ENCODE peak calls at places on chromosome 19, in seven cellular contexts. J, T, A, D, I, H and G are unnamed samples.

GRCh38 chr19:15264061-15264932 is 32.0 kb upstream of the EPHX3 start:
- DNase-seq in J (peak; percentile 72), T (peak; percentile 59), A (peak; percentile 88), D (peak; percentile 80), I (no peak), H (peak; percentile 75), G (peak; percentile 70)

GRCh38 chr19:2254052-2254872 is 2.0 kb downstream of the JSRP1 start:
- DNase-seq in J (no peak), T (no peak), A (no peak), D (peak; percentile 49), I (no peak), H (no peak), G (no peak)

GRCh38 chr19:47155141-47155540 is 24.5 kb downstream of the SAE1 start:
- DNase-seq in J (no peak), T (peak; percentile 81), A (no peak), D (peak; percentile 52), I (no peak), H (no peak), G (no peak)

GRCh38 chr19:18473706-18474087 is 35.8 kb upstream of the ISYNA1 start:
- DNase-seq in J (no peak), T (no peak), A (no peak), D (no peak), I (no peak), H (no peak), G (no peak)

GRCh38 chr19:1157931-1158884 is 15.9 kb downstream of the SBNO2 start:
- DNase-seq in J (no peak), T (no peak), A (no peak), D (no peak), I (no peak), H (no peak), G (no peak)

GRCh38 chr19:30596813-30597399 is 224.7 kb downstream of the ZNF536 start:
- DNase-seq in J (no peak), T (no peak), A (no peak), D (no peak), I (no peak), H (no peak), G (no peak)

GRCh38 chr19:6802336-6803035 is 30.0 kb downstream of the VAV1 start:
- DNase-seq in J (peak; percentile 64), T (no peak), A (peak; percentile 81), D (no peak), I (peak; percentile 67), H (peak; percentile 29), G (peak; percentile 77)

GRCh38 chr19:18049390-18049789 is 37.3 kb downstream of the IL12RB1 start:
- DNase-seq in J (no peak), T (peak; percentile 60), A (peak; percentile 76), D (peak; percentile 59), I (peak; percentile 86), H (peak; percentile 77), G (no peak)

GRCh38 chr19:32566246-32566830 is 14.7 kb upstream of the PDCD5 start:
- DNase-seq in J (no peak), T (peak; percentile 55), A (no peak), D (no peak), I (no peak), H (no peak), G (no peak)

GRCh38 chr19:12484011-12484370 is 625 bp downstream of the ZNF709 start:
- DNase-seq in J (no peak), T (no peak), A (no peak), D (peak; percentile 9), I (no peak), H (no peak), G (no peak)
- TF ChIP-seq CTCF in J (no peak), T (no peak), A (no peak), D (no peak), I (no peak), H (no peak), G (no peak)

DNA sequence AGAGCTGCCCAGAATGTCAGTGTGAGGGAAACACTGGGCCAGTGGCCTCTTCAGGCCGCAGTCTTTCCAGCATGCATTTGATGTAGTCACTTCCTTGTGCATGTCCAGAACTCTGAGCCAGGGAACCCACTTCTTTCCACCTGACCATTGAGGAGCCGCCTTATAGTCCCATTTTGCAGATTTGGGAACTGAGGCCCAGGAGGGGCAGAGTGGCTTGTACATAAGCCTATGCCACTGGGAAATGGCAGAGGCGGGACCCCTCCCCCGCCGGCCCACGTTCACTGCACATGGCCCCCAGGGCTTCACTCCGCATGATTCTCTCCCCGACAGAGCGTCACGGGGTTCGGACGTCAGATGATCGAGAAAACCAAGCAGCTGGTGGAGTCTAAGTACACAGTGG is 5.6 kb upstream of the SPIB start:
- DNase-seq in J (no peak), T (no peak), A (no peak), D (no peak), I (no peak), H (no peak), G (no peak)
- TF ChIP-seq CTCF in J (no peak), T (no peak), A (no peak), D (no peak), I (no peak), H (no peak), G (no peak)

GRCh38 chr19:8506402-8506957 is 4.0 kb upstream of the PRAM1 start:
- DNase-seq in J (no peak), T (no peak), A (no peak), D (no peak), I (no peak), H (no peak), G (no peak)
- TF ChIP-seq CTCF in J (no peak), T (no peak), A (no peak), D (no peak), I (no peak), H (no peak), G (peak; percentile 17)

GRCh38 chr19:16801599-16801998 is 27.6 kb upstream of the SIN3B start:
- DNase-seq in J (no peak), T (peak; percentile 53), A (no peak), D (peak; percentile 48), I (no peak), H (no peak), G (no peak)

GRCh38 chr19:16799740-16800139 is 29.5 kb upstream of the SIN3B start:
- DNase-seq in J (no peak), T (no peak), A (no peak), D (no peak), I (no peak), H (no peak), G (no peak)

GRCh38 chr19:16807416-16808274 is 21.6 kb upstream of the SIN3B start:
- DNase-seq in J (no peak), T (no peak), A (no peak), D (no peak), I (no peak), H (no peak), G (no peak)

DNA sequence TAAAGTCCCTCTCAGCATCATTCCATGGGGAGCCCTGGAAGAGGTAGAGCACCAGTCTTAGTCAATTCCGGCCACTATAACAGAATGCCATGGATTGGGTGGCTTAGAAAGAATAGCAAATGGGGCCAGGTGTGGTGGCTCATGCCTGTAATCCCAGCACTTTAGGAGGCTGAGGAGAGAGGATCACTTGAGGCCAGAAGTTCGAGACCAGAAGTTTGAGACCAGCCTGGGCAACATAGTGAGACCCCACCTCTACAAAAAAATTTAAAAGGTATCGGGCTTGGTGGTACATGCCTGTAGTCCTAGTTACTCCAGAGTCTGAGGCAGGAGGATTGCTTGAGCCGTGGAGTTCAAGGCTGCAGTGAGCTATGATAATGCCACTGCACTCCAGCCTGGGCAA is 25.0 kb upstream of the SIN3B start:
- DNase-seq in J (no peak), T (no peak), A (no peak), D (no peak), I (no peak), H (no peak), G (no peak)
- TF ChIP-seq CTCF in J (no peak), T (no peak), A (no peak), D (no peak), I (no peak), H (no peak), G (no peak)

DNA sequence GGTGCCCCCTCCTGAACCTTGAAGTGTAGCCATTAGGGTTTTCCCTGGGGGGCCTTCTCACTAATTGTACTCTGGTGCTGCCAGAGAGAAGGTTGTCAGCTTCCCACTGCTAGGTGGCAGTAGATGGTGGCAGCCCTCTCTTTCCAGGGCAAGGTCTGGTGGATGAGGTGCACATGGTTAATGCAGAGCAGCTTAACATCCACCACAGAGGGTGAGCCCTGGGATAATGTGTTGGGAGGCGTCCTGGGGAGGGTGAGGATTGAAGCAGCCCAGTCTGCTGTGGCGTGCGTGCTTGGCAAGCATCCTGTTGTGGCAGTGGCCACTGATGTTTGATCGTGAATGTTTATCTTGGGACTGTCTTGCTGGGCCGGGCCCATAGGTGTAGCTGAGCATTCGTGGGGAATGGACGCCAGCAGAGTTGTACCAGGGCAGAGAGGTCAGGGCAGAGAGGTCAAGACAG is 5.8 kb downstream of the EGLN2 start:
- DNase-seq in J (no peak), T (no peak), A (no peak), D (no peak), I (no peak), H (no peak), G (no peak)
- TF ChIP-seq CTCF in J (no peak), T (peak; percentile 18), A (peak; percentile 16), D (peak; percentile 11), I (no peak), H (no peak), G (no peak)

DNA sequence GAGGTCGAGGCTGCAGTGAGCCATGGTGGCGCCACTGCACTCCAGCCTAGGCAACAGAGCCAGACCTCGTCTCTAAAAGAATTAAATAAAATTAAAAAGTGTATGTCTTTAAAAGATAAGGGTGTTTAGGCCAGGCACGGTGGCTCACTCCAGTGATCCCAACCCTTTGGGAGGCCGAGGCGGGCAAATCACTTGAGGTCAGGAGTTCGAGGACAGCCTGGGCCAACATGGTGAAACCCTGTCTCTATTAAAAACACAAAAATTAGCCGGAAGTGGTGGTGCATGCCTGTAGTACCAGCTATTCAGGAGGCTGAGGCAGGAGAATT is 7.5 kb upstream of the SDHAF1 start:
- DNase-seq in J (no peak), T (no peak), A (no peak), D (no peak), I (no peak), H (no peak), G (no peak)
- TF ChIP-seq CTCF in J (no peak), T (no peak), A (no peak), D (no peak), I (no peak), H (no peak), G (no peak)

DNA sequence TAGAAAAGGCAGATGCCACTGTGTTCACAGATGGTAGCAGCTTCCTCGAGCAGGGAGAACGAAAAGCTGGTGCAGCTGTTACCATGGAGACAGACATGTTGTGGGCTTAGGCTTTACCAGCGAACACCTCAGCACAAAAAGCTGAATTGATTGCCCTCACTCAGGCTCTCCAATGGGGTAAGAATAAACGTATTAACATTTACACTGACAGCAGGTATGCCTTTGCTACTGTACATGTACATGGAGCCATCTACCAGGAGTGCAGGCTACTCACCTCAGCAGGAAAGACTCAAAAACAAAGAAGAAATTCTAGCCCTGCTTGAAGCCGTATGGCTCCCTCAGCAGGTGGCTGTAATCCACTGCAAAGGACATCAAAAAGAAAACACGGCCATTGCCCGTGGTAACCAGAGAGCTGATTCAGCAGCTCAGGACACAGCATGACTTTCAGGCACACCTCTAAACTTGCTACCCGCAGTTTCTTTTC is 197.7 kb downstream of the ZNF737 start:
- DNase-seq in J (no peak), T (no peak), A (no peak), D (no peak), I (no peak), H (peak; percentile 32), G (no peak)
- TF ChIP-seq CTCF in J (no peak), T (no peak), A (no peak), D (no peak), I (no peak), H (no peak), G (no peak)